ENCODE peak calls at places on chromosomes 1 and 21, in eight cellular contexts. F, E, B, U, S, R, D and Q are unnamed samples.

GRCh38 chr1:113508364-113509164 is 118.2 kb downstream of the MAGI3 start:
- DNase-seq in F (no peak), E (no peak), B (no peak), U (no peak), S (no peak), R (no peak), D (no peak), Q (peak)

GRCh38 chr1:169012416-169012815 is 94.1 kb upstream of the ATP1B1 start:
- DNase-seq in F (no peak), E (no peak), B (no peak), U (no peak), S (no peak), R (no peak), D (no peak), Q (no peak)

GRCh38 chr1:17865912-17866311 is 110.8 kb downstream of the ACTL8 start:
- DNase-seq in F (no peak), E (no peak), B (peak), U (no peak), S (no peak), R (no peak), D (no peak), Q (no peak)

GRCh38 chr1:13759072-13759471 is 59.1 kb downstream of the PRDM2 start:
- DNase-seq in F (no peak), E (no peak), B (no peak), U (no peak), S (no peak), R (no peak), D (no peak), Q (no peak)

GRCh38 chr1:100034465-100034864 is 64.7 kb downstream of the SLC35A3 start:
- DNase-seq in F (no peak), E (no peak), B (peak), U (no peak), S (no peak), R (no peak), D (peak), Q (no peak)

GRCh38 chr1:33140153-33141149 is 41.4 kb downstream of the TRIM62 start:
- DNase-seq in F (no peak), E (no peak), B (peak), U (no peak), S (no peak), R (no peak), D (no peak), Q (no peak)

GRCh38 chr1:175877939-175878730 is 134.7 kb upstream of the TNR start:
- DNase-seq in F (no peak), E (peak), B (no peak), U (peak), S (no peak), R (no peak), D (peak), Q (no peak)

GRCh38 chr1:51861669-51862068 is 16.9 kb downstream of the NRDC start:
- DNase-seq in F (no peak), E (no peak), B (peak), U (no peak), S (no peak), R (no peak), D (no peak), Q (no peak)

GRCh38 chr1:53172751-53173498 is 23.7 kb upstream of the CPT2 start:
- DNase-seq in F (no peak), E (no peak), B (peak), U (no peak), S (no peak), R (no peak), D (peak), Q (no peak)

GRCh38 chr1:13892671-13893325 is 192.8 kb downstream of the PRDM2 start:
- DNase-seq in F (no peak), E (no peak), B (no peak), U (no peak), S (no peak), R (no peak), D (peak), Q (peak)

GRCh38 chr1:241521718-241522117 is 2.2 kb upstream of the FH start:
- DNase-seq in F (no peak), E (no peak), B (no peak), U (no peak), S (no peak), R (no peak), D (no peak), Q (no peak)

GRCh38 chr1:222416001-222416791 is 131.7 kb downstream of the HHIPL2 start:
- DNase-seq in F (peak), E (no peak), B (peak), U (no peak), S (no peak), R (peak), D (no peak), Q (no peak)

GRCh38 chr1:153345187-153346066 is 3.2 kb downstream of the PGLYRP4 start:
- DNase-seq in F (no peak), E (no peak), B (no peak), U (no peak), S (no peak), R (no peak), D (no peak), Q (no peak)

GRCh38 chr1:2391034-2391384 is 345 bp downstream of the MORN1 start:
- DNase-seq in F (no peak), E (no peak), B (no peak), U (no peak), S (no peak), R (peak), D (peak), Q (no peak)

GRCh38 chr1:15848143-15848928 is 829 bp downstream of the SPEN start:
- DNase-seq in F (peak), E (no peak), B (no peak), U (peak), S (peak), R (peak), D (no peak), Q (peak)

GRCh38 chr1:156852414-156852874 is 6.5 kb downstream of the INSRR start:
- DNase-seq in F (no peak), E (peak), B (peak), U (no peak), S (no peak), R (no peak), D (peak), Q (peak)

GRCh38 chr1:96360036-96360795 is 361.4 kb upstream of the PTBP2 start:
- DNase-seq in F (no peak), E (no peak), B (peak), U (no peak), S (no peak), R (no peak), D (no peak), Q (no peak)

GRCh38 chr1:31891280-31891679 is 46.9 kb downstream of the PTP4A2 start:
- DNase-seq in F (peak), E (no peak), B (peak), U (no peak), S (no peak), R (no peak), D (no peak), Q (no peak)

GRCh38 chr1:239755107-239755506 is 336.6 kb upstream of the FMN2 start:
- DNase-seq in F (no peak), E (no peak), B (no peak), U (no peak), S (no peak), R (no peak), D (no peak), Q (no peak)

GRCh38 chr1:89499320-89499719 is 25.3 kb upstream of the LRRC8B start:
- DNase-seq in F (no peak), E (no peak), B (no peak), U (no peak), S (no peak), R (no peak), D (peak), Q (no peak)

GRCh38 chr1:228305721-228306152 is 97.9 kb downstream of the OBSCN start:
- DNase-seq in F (no peak), E (no peak), B (no peak), U (no peak), S (no peak), R (peak), D (no peak), Q (no peak)

GRCh38 chr1:14413809-14414208 is 184.7 kb upstream of the KAZN start:
- DNase-seq in F (no peak), E (peak), B (no peak), U (no peak), S (no peak), R (no peak), D (no peak), Q (no peak)

GRCh38 chr1:67626090-67626489 is 58.9 kb upstream of the GADD45A start:
- DNase-seq in F (no peak), E (no peak), B (no peak), U (no peak), S (no peak), R (no peak), D (no peak), Q (no peak)

GRCh38 chr1:100631015-100631521 is 88.5 kb upstream of the VCAM1 start:
- DNase-seq in F (no peak), E (no peak), B (peak), U (no peak), S (no peak), R (no peak), D (no peak), Q (no peak)

GRCh38 chr21:15667010-15667409 is 62.8 kb upstream of the USP25 start:
- DNase-seq in F (no peak), E (no peak), B (peak), U (no peak), S (no peak), R (no peak), D (no peak), Q (no peak)

GRCh38 chr1:6918908-6919511 is 133.8 kb downstream of the CAMTA1 start:
- DNase-seq in F (no peak), E (no peak), B (no peak), U (no peak), S (no peak), R (no peak), D (no peak), Q (no peak)

GRCh38 chr1:66521736-66522365 is 12.1 kb upstream of the SGIP1 start:
- DNase-seq in F (no peak), E (no peak), B (peak), U (no peak), S (no peak), R (no peak), D (no peak), Q (no peak)

GRCh38 chr1:113931456-113931855 is 2.3 kb downstream of the HIPK1 start:
- DNase-seq in F (no peak), E (no peak), B (peak), U (no peak), S (no peak), R (no peak), D (no peak), Q (no peak)

GRCh38 chr21:36849461-36849860 is 117.0 kb downstream of the HLCS start:
- DNase-seq in F (no peak), E (peak), B (no peak), U (no peak), S (no peak), R (no peak), D (no peak), Q (no peak)

GRCh38 chr1:196723325-196724185 is 51.1 kb upstream of the CFHR3 start:
- DNase-seq in F (peak), E (no peak), B (peak), U (no peak), S (peak), R (no peak), D (peak), Q (peak)

GRCh38 chr1:167799747-167800146 is 78.0 kb downstream of the MPZL1 start:
- DNase-seq in F (no peak), E (no peak), B (no peak), U (no peak), S (no peak), R (no peak), D (no peak), Q (no peak)

GRCh38 chr1:31679676-31680230 is 24.1 kb downstream of the COL16A1 start:
- DNase-seq in F (no peak), E (no peak), B (no peak), U (no peak), S (no peak), R (no peak), D (no peak), Q (no peak)

GRCh38 chr1:167564592-167564991 is 11.0 kb upstream of the CREG1 start:
- DNase-seq in F (no peak), E (no peak), B (peak), U (no peak), S (no peak), R (no peak), D (no peak), Q (no peak)

GRCh38 chr1:53561488-53562115 is 102.4 kb downstream of the DMRTB1 start:
- DNase-seq in F (no peak), E (no peak), B (no peak), U (peak), S (no peak), R (peak), D (no peak), Q (no peak)

GRCh38 chr1:117796226-117796625 is 133.2 kb downstream of the GDAP2 start:
- DNase-seq in F (no peak), E (no peak), B (no peak), U (no peak), S (no peak), R (no peak), D (no peak), Q (no peak)

GRCh38 chr1:206608108-206608698 is 4.1 kb downstream of the EIF2D start:
- DNase-seq in F (peak), E (no peak), B (peak), U (no peak), S (peak), R (peak), D (no peak), Q (peak)

GRCh38 chr1:56820755-56821461 is 1.7 kb upstream of the FYB2 start:
- DNase-seq in F (peak), E (peak), B (peak), U (peak), S (peak), R (peak), D (peak), Q (peak)